ENCODE peak calls at places on chromosome 12, in four cellular contexts. One of them, this sample, is unnamed.

GRCh38 chr12:168763-169525 is 45.0 kb downstream of the SLC6A12 start:
- DNase-seq in K562: no peak
- DNase-seq in HepG2: no peak
- DNase-seq in A549: no peak
- DNase-seq in this sample: no peak

GRCh38 chr12:67355428-67356385 is 86.5 kb downstream of the CAND1 start:
- DNase-seq in K562: peak; percentile 52
- DNase-seq in HepG2: peak; percentile 42
- DNase-seq in A549: peak; percentile 54
- DNase-seq in this sample: peak; percentile 16

GRCh38 chr12:2291182-2291832 is 238.5 kb downstream of the CACNA1C start:
- DNase-seq in K562: peak; percentile 51
- DNase-seq in HepG2: peak; percentile 33
- DNase-seq in A549: peak; percentile 60
- DNase-seq in this sample: no peak

GRCh38 chr12:121575952-121576615 is 4.7 kb downstream of the KDM2B start:
- DNase-seq in K562: no peak
- DNase-seq in HepG2: no peak
- DNase-seq in A549: no peak
- DNase-seq in this sample: no peak

GRCh38 chr12:89985935-89986334 is 277.3 kb upstream of the ATP2B1 start:
- DNase-seq in K562: no peak
- DNase-seq in HepG2: no peak
- DNase-seq in A549: no peak
- DNase-seq in this sample: no peak

GRCh38 chr12:85779768-85780167 is 56.4 kb downstream of the RASSF9 start:
- DNase-seq in K562: no peak
- DNase-seq in HepG2: no peak
- DNase-seq in A549: peak; percentile 16
- DNase-seq in this sample: no peak

GRCh38 chr12:67592228-67593011 is 56.1 kb upstream of the DYRK2 start:
- DNase-seq in K562: no peak
- DNase-seq in HepG2: no peak
- DNase-seq in A549: peak; percentile 7
- DNase-seq in this sample: peak; percentile 45

GRCh38 chr12:553216-554000 is 93.7 kb downstream of the B4GALNT3 start:
- DNase-seq in K562: no peak
- DNase-seq in HepG2: no peak
- DNase-seq in A549: no peak
- DNase-seq in this sample: no peak

GRCh38 chr12:9509464-9510166 is 98.1 kb downstream of the KLRB1 start:
- DNase-seq in K562: no peak
- DNase-seq in HepG2: no peak
- DNase-seq in A549: no peak
- DNase-seq in this sample: no peak

GRCh38 chr12:12158858-12159257 is 88.1 kb downstream of the BCL2L14 start:
- DNase-seq in K562: no peak
- DNase-seq in HepG2: no peak
- DNase-seq in A549: no peak
- DNase-seq in this sample: no peak

GRCh38 chr12:33828326-33828725 is 194.0 kb upstream of the ALG10 start:
- DNase-seq in K562: peak; percentile 3
- DNase-seq in HepG2: no peak
- DNase-seq in A549: no peak
- DNase-seq in this sample: no peak

GRCh38 chr12:6074979-6075585 is 49.4 kb downstream of the VWF start:
- DNase-seq in K562: no peak
- DNase-seq in HepG2: no peak
- DNase-seq in A549: no peak
- DNase-seq in this sample: no peak

GRCh38 chr12:12469386-12469785 is 93.3 kb downstream of the DUSP16 start:
- DNase-seq in K562: no peak
- DNase-seq in HepG2: no peak
- DNase-seq in A549: no peak
- DNase-seq in this sample: no peak

GRCh38 chr12:41552507-41553047 is 364.5 kb downstream of the PDZRN4 start:
- DNase-seq in K562: no peak
- DNase-seq in HepG2: no peak
- DNase-seq in A549: no peak
- DNase-seq in this sample: no peak

GRCh38 chr12:22100952-22101748 is 55.1 kb downstream of the CMAS start:
- DNase-seq in K562: peak; percentile 40
- DNase-seq in HepG2: peak; percentile 40
- DNase-seq in A549: peak; percentile 60
- DNase-seq in this sample: peak; percentile 13

GRCh38 chr12:50934371-50934851 is 17.9 kb upstream of the HIGD1C start:
- DNase-seq in K562: no peak
- DNase-seq in HepG2: no peak
- DNase-seq in A549: no peak
- DNase-seq in this sample: no peak

GRCh38 chr12:78534311-78534710 is 330.3 kb upstream of the SYT1 start:
- DNase-seq in K562: no peak
- DNase-seq in HepG2: no peak
- DNase-seq in A549: no peak
- DNase-seq in this sample: no peak

GRCh38 chr12:79844693-79845092 is 90.2 kb downstream of the PPP1R12A start:
- DNase-seq in K562: peak; percentile 55
- DNase-seq in HepG2: peak; percentile 41
- DNase-seq in A549: peak; percentile 74
- DNase-seq in this sample: no peak

GRCh38 chr12:11711675-11712327 is 62.3 kb downstream of the ETV6 start:
- DNase-seq in K562: no peak
- DNase-seq in HepG2: peak; percentile 72
- DNase-seq in A549: no peak
- DNase-seq in this sample: no peak

GRCh38 chr12:57158665-57159064 is 11.2 kb upstream of the LRP1-AS start:
- DNase-seq in K562: no peak
- DNase-seq in HepG2: no peak
- DNase-seq in A549: no peak
- DNase-seq in this sample: no peak

GRCh38 chr12:123485756-123486155 is 27.8 kb downstream of the SNRNP35 start:
- DNase-seq in K562: no peak
- DNase-seq in HepG2: no peak
- DNase-seq in A549: no peak
- DNase-seq in this sample: no peak

GRCh38 chr12:7162691-7163114 is 26.8 kb upstream of the PEX5 start:
- DNase-seq in K562: peak; percentile 53
- DNase-seq in HepG2: peak; percentile 52
- DNase-seq in A549: peak; percentile 56
- DNase-seq in this sample: no peak

GRCh38 chr12:6229224-6229748 is 29.1 kb downstream of the CD9 start:
- DNase-seq in K562: no peak
- DNase-seq in HepG2: no peak
- DNase-seq in A549: no peak
- DNase-seq in this sample: no peak

GRCh38 chr12:48865141-48865440 is 579 bp downstream of the RND1 start:
- DNase-seq in K562: no peak
- DNase-seq in HepG2: no peak
- DNase-seq in A549: no peak
- DNase-seq in this sample: no peak

GRCh38 chr12:50419112-50419909 is 18.6 kb downstream of the LARP4 start:
- DNase-seq in K562: peak; percentile 55
- DNase-seq in HepG2: no peak
- DNase-seq in A549: peak; percentile 33
- DNase-seq in this sample: no peak

GRCh38 chr12:29752121-29752520 is 31.6 kb downstream of the TMTC1 start:
- DNase-seq in K562: no peak
- DNase-seq in HepG2: no peak
- DNase-seq in A549: no peak
- DNase-seq in this sample: no peak

GRCh38 chr12:113373966-113374365 is 15.6 kb downstream of the PLBD2 start:
- DNase-seq in K562: no peak
- DNase-seq in HepG2: no peak
- DNase-seq in A549: no peak
- DNase-seq in this sample: no peak

GRCh38 chr12:87317302-87317701 is 711.9 kb downstream of the C12orf50 start:
- DNase-seq in K562: no peak
- DNase-seq in HepG2: no peak
- DNase-seq in A549: no peak
- DNase-seq in this sample: no peak

GRCh38 chr12:87323369-87323768 is 705.8 kb downstream of the C12orf50 start:
- DNase-seq in K562: no peak
- DNase-seq in HepG2: no peak
- DNase-seq in A549: no peak
- DNase-seq in this sample: no peak

DNA sequence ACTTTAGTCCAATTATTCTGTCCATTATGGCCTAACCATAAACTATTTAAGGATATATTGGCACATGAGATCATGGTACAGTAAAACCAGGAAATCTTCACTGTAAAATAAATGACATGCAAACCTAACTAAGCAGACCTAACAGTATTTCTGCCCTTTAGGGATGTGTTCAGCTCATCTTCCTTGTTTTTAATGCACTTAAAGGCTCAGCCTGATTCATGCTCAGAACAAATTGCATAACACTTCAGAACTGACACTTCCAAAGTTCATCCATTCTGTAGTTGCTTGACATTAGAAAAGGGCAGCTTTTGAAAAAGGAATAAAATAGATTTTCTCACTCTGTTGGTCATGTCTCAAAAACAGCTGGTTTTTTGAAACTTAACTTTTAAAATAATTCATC is 708.5 kb downstream of the C12orf50 start:
- DNase-seq in K562: no peak
- DNase-seq in HepG2: no peak
- DNase-seq in A549: no peak
- DNase-seq in this sample: no peak
- TF ChIP-seq ESRRA in K562: no peak
- TF ChIP-seq ESRRA in HepG2: no peak
- TF ChIP-seq ESRRA in A549: no peak
- TF ChIP-seq ESRRA in this sample: no peak

DNA sequence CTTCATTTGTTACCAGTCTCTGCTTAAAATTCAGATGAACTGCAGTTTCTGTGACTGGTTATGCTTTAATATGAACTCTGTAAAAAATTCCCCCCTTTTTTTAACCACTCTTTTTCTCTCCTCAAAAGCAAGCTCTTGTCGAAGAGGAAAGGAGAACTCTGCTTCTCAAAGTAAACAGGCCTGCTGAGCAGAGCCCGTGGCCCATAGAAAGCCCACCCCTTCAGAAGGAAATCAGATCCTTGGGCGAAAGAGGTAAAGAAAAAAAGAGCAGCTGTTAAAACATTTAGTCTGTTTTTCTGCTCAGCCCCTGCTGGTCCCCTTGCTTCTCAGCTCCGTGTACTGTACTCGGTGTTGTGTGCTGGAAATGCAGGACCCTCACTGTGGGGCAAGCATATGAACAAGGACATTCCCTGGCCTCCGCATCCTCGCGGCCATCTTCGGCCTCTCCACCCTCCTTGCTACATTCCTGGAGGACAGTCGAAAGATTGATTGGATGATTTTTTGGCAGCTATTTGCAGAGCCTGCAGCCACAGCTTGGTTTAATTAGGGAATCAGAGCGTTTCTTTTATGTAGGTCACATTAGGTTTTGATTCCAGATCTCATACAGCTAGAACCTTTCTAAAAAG is 164.6 kb upstream of the LRIG3 start:
- DNase-seq in K562: no peak
- DNase-seq in HepG2: no peak
- DNase-seq in A549: no peak
- DNase-seq in this sample: no peak
- TF ChIP-seq CEBPB in K562: no peak
- TF ChIP-seq CEBPB in HepG2: no peak
- TF ChIP-seq CEBPB in A549: no peak
- TF ChIP-seq CEBPB in this sample: no peak

GRCh38 chr12:66273147-66273546 is 29.1 kb upstream of the HELB start:
- DNase-seq in K562: no peak
- DNase-seq in HepG2: no peak
- DNase-seq in A549: no peak
- DNase-seq in this sample: no peak
- TF ChIP-seq ESRRA in K562: no peak
- TF ChIP-seq ESRRA in HepG2: no peak
- TF ChIP-seq ESRRA in A549: no peak
- TF ChIP-seq ESRRA in this sample: no peak

GRCh38 chr12:25792031-25792430 is 166.5 kb upstream of the RASSF8 start:
- DNase-seq in K562: no peak
- DNase-seq in HepG2: no peak
- DNase-seq in A549: no peak
- DNase-seq in this sample: no peak
- TF ChIP-seq CEBPB in K562: no peak
- TF ChIP-seq CEBPB in HepG2: no peak
- TF ChIP-seq CEBPB in A549: no peak
- TF ChIP-seq CEBPB in this sample: no peak

GRCh38 chr12:60194682-60195081 is 598.9 kb downstream of the SLC16A7 start:
- DNase-seq in K562: no peak
- DNase-seq in HepG2: no peak
- DNase-seq in A549: no peak
- DNase-seq in this sample: no peak
- TF ChIP-seq ESRRA in K562: no peak
- TF ChIP-seq ESRRA in HepG2: no peak
- TF ChIP-seq ESRRA in A549: no peak
- TF ChIP-seq ESRRA in this sample: no peak

GRCh38 chr12:69598174-69598753 is 12.4 kb downstream of the LRRC10 start:
- DNase-seq in K562: no peak
- DNase-seq in HepG2: no peak
- DNase-seq in A549: no peak
- DNase-seq in this sample: no peak
- TF ChIP-seq CEBPB in K562: no peak
- TF ChIP-seq CEBPB in HepG2: no peak
- TF ChIP-seq CEBPB in A549: no peak
- TF ChIP-seq CEBPB in this sample: no peak

This sample was measured in GM12878.